ENCODE peak calls at places on chromosomes 1 and 21, in eight cellular contexts. One of them, this sample, is unnamed.
A peak's percentile ranks its signal among the peaks of the same experiment; 100 is the strongest.

GRCh38 chr1:24491577-24492360 is 10.9 kb upstream of the RCAN3 start:
- ATAC-seq in omental fat pad: no peak
- ATAC-seq in activated naive CD8-positive, alpha-beta T cell treated with anti-CD3 and anti-CD28 coated beads, Interleukin-2, amount 50 U/mL, for 24 hours: no peak
- ATAC-seq in naive thymus-derived CD8-positive, alpha-beta T cell: peak; percentile 69
- ATAC-seq in right cardiac atrium: no peak
- ATAC-seq in activated T-cell treated with anti-CD3 and anti-CD28 coated beads, Interleukin-2, amount 50 U/mL, for 4 hours: no peak
- ATAC-seq in lower lobe of right lung: no peak
- ATAC-seq in aorta: no peak
- ATAC-seq in this sample: no peak

GRCh38 chr1:177998696-177999631 is 29.1 kb upstream of the SEC16B start:
- ATAC-seq in omental fat pad: no peak
- ATAC-seq in activated naive CD8-positive, alpha-beta T cell treated with anti-CD3 and anti-CD28 coated beads, Interleukin-2, amount 50 U/mL, for 24 hours: no peak
- ATAC-seq in naive thymus-derived CD8-positive, alpha-beta T cell: no peak
- ATAC-seq in right cardiac atrium: peak; percentile 38
- ATAC-seq in activated T-cell treated with anti-CD3 and anti-CD28 coated beads, Interleukin-2, amount 50 U/mL, for 4 hours: no peak
- ATAC-seq in lower lobe of right lung: no peak
- ATAC-seq in aorta: no peak
- ATAC-seq in this sample: no peak

GRCh38 chr1:160651428-160652064 is 4.7 kb upstream of the SLAMF1 start:
- ATAC-seq in omental fat pad: no peak
- ATAC-seq in activated naive CD8-positive, alpha-beta T cell treated with anti-CD3 and anti-CD28 coated beads, Interleukin-2, amount 50 U/mL, for 24 hours: no peak
- ATAC-seq in naive thymus-derived CD8-positive, alpha-beta T cell: peak; percentile 7
- ATAC-seq in right cardiac atrium: peak; percentile 33
- ATAC-seq in activated T-cell treated with anti-CD3 and anti-CD28 coated beads, Interleukin-2, amount 50 U/mL, for 4 hours: no peak
- ATAC-seq in lower lobe of right lung: no peak
- ATAC-seq in aorta: no peak
- ATAC-seq in this sample: no peak

GRCh38 chr1:12528021-12528852 is 89.8 kb downstream of the DHRS3 start:
- ATAC-seq in omental fat pad: peak; percentile 17
- ATAC-seq in activated naive CD8-positive, alpha-beta T cell treated with anti-CD3 and anti-CD28 coated beads, Interleukin-2, amount 50 U/mL, for 24 hours: peak; percentile 10
- ATAC-seq in naive thymus-derived CD8-positive, alpha-beta T cell: no peak
- ATAC-seq in right cardiac atrium: peak; percentile 52
- ATAC-seq in activated T-cell treated with anti-CD3 and anti-CD28 coated beads, Interleukin-2, amount 50 U/mL, for 4 hours: no peak
- ATAC-seq in lower lobe of right lung: peak; percentile 82
- ATAC-seq in aorta: peak; percentile 47
- ATAC-seq in this sample: no peak

GRCh38 chr1:95278173-95278988 is 44.4 kb downstream of the RWDD3 start:
- ATAC-seq in omental fat pad: no peak
- ATAC-seq in activated naive CD8-positive, alpha-beta T cell treated with anti-CD3 and anti-CD28 coated beads, Interleukin-2, amount 50 U/mL, for 24 hours: no peak
- ATAC-seq in naive thymus-derived CD8-positive, alpha-beta T cell: no peak
- ATAC-seq in right cardiac atrium: no peak
- ATAC-seq in activated T-cell treated with anti-CD3 and anti-CD28 coated beads, Interleukin-2, amount 50 U/mL, for 4 hours: peak; percentile 14
- ATAC-seq in lower lobe of right lung: no peak
- ATAC-seq in aorta: no peak
- ATAC-seq in this sample: no peak

GRCh38 chr1:207309775-207310273 is 11.7 kb upstream of the CD55 start:
- ATAC-seq in omental fat pad: peak; percentile 96
- ATAC-seq in activated naive CD8-positive, alpha-beta T cell treated with anti-CD3 and anti-CD28 coated beads, Interleukin-2, amount 50 U/mL, for 24 hours: no peak
- ATAC-seq in naive thymus-derived CD8-positive, alpha-beta T cell: peak; percentile 22
- ATAC-seq in right cardiac atrium: peak; percentile 84
- ATAC-seq in activated T-cell treated with anti-CD3 and anti-CD28 coated beads, Interleukin-2, amount 50 U/mL, for 4 hours: no peak
- ATAC-seq in lower lobe of right lung: peak; percentile 64
- ATAC-seq in aorta: no peak
- ATAC-seq in this sample: no peak

GRCh38 chr1:111561328-111561727 is 57.9 kb upstream of the ADORA3 start:
- ATAC-seq in omental fat pad: no peak
- ATAC-seq in activated naive CD8-positive, alpha-beta T cell treated with anti-CD3 and anti-CD28 coated beads, Interleukin-2, amount 50 U/mL, for 24 hours: no peak
- ATAC-seq in naive thymus-derived CD8-positive, alpha-beta T cell: no peak
- ATAC-seq in right cardiac atrium: peak; percentile 44
- ATAC-seq in activated T-cell treated with anti-CD3 and anti-CD28 coated beads, Interleukin-2, amount 50 U/mL, for 4 hours: no peak
- ATAC-seq in lower lobe of right lung: no peak
- ATAC-seq in aorta: no peak
- ATAC-seq in this sample: no peak

GRCh38 chr1:117008675-117009074 is 7.1 kb downstream of the CD101 start:
- ATAC-seq in omental fat pad: no peak
- ATAC-seq in activated naive CD8-positive, alpha-beta T cell treated with anti-CD3 and anti-CD28 coated beads, Interleukin-2, amount 50 U/mL, for 24 hours: no peak
- ATAC-seq in naive thymus-derived CD8-positive, alpha-beta T cell: no peak
- ATAC-seq in right cardiac atrium: no peak
- ATAC-seq in activated T-cell treated with anti-CD3 and anti-CD28 coated beads, Interleukin-2, amount 50 U/mL, for 4 hours: no peak
- ATAC-seq in lower lobe of right lung: no peak
- ATAC-seq in aorta: no peak
- ATAC-seq in this sample: no peak

GRCh38 chr1:1426961-1427934 is 6.2 kb upstream of the ANKRD65 start:
- ATAC-seq in omental fat pad: no peak
- ATAC-seq in activated naive CD8-positive, alpha-beta T cell treated with anti-CD3 and anti-CD28 coated beads, Interleukin-2, amount 50 U/mL, for 24 hours: no peak
- ATAC-seq in naive thymus-derived CD8-positive, alpha-beta T cell: peak; percentile 41
- ATAC-seq in right cardiac atrium: no peak
- ATAC-seq in activated T-cell treated with anti-CD3 and anti-CD28 coated beads, Interleukin-2, amount 50 U/mL, for 4 hours: peak; percentile 27
- ATAC-seq in lower lobe of right lung: no peak
- ATAC-seq in aorta: peak; percentile 11
- ATAC-seq in this sample: peak; percentile 29

GRCh38 chr21:46184625-46185555 is 631 bp upstream of the SPATC1L start:
- ATAC-seq in omental fat pad: peak; percentile 81
- ATAC-seq in activated naive CD8-positive, alpha-beta T cell treated with anti-CD3 and anti-CD28 coated beads, Interleukin-2, amount 50 U/mL, for 24 hours: peak; percentile 74
- ATAC-seq in naive thymus-derived CD8-positive, alpha-beta T cell: peak; percentile 85
- ATAC-seq in right cardiac atrium: peak; percentile 73
- ATAC-seq in activated T-cell treated with anti-CD3 and anti-CD28 coated beads, Interleukin-2, amount 50 U/mL, for 4 hours: peak; percentile 81
- ATAC-seq in lower lobe of right lung: peak; percentile 78
- ATAC-seq in aorta: peak; percentile 69
- ATAC-seq in this sample: peak; percentile 75

GRCh38 chr1:155134322-155134721 is 1.3 kb upstream of the SLC50A1 start:
- ATAC-seq in omental fat pad: no peak
- ATAC-seq in activated naive CD8-positive, alpha-beta T cell treated with anti-CD3 and anti-CD28 coated beads, Interleukin-2, amount 50 U/mL, for 24 hours: no peak
- ATAC-seq in naive thymus-derived CD8-positive, alpha-beta T cell: no peak
- ATAC-seq in right cardiac atrium: no peak
- ATAC-seq in activated T-cell treated with anti-CD3 and anti-CD28 coated beads, Interleukin-2, amount 50 U/mL, for 4 hours: no peak
- ATAC-seq in lower lobe of right lung: no peak
- ATAC-seq in aorta: no peak
- ATAC-seq in this sample: no peak

GRCh38 chr1:72557446-72558049 is 275.2 kb upstream of the NEGR1 start:
- ATAC-seq in omental fat pad: no peak
- ATAC-seq in activated naive CD8-positive, alpha-beta T cell treated with anti-CD3 and anti-CD28 coated beads, Interleukin-2, amount 50 U/mL, for 24 hours: no peak
- ATAC-seq in naive thymus-derived CD8-positive, alpha-beta T cell: no peak
- ATAC-seq in right cardiac atrium: no peak
- ATAC-seq in activated T-cell treated with anti-CD3 and anti-CD28 coated beads, Interleukin-2, amount 50 U/mL, for 4 hours: no peak
- ATAC-seq in lower lobe of right lung: no peak
- ATAC-seq in aorta: no peak
- ATAC-seq in this sample: no peak

GRCh38 chr1:241186716-241187115 is 170.3 kb downstream of the RGS7 start:
- ATAC-seq in omental fat pad: no peak
- ATAC-seq in activated naive CD8-positive, alpha-beta T cell treated with anti-CD3 and anti-CD28 coated beads, Interleukin-2, amount 50 U/mL, for 24 hours: no peak
- ATAC-seq in naive thymus-derived CD8-positive, alpha-beta T cell: no peak
- ATAC-seq in right cardiac atrium: no peak
- ATAC-seq in activated T-cell treated with anti-CD3 and anti-CD28 coated beads, Interleukin-2, amount 50 U/mL, for 4 hours: no peak
- ATAC-seq in lower lobe of right lung: no peak
- ATAC-seq in aorta: no peak
- ATAC-seq in this sample: no peak

GRCh38 chr1:33335020-33335419 is 14.1 kb upstream of the A3GALT2 start:
- ATAC-seq in omental fat pad: no peak
- ATAC-seq in activated naive CD8-positive, alpha-beta T cell treated with anti-CD3 and anti-CD28 coated beads, Interleukin-2, amount 50 U/mL, for 24 hours: no peak
- ATAC-seq in naive thymus-derived CD8-positive, alpha-beta T cell: peak; percentile 42
- ATAC-seq in right cardiac atrium: no peak
- ATAC-seq in activated T-cell treated with anti-CD3 and anti-CD28 coated beads, Interleukin-2, amount 50 U/mL, for 4 hours: no peak
- ATAC-seq in lower lobe of right lung: peak; percentile 37
- ATAC-seq in aorta: no peak
- ATAC-seq in this sample: peak; percentile 26

GRCh38 chr1:183416850-183417690 is 1.1 kb downstream of the NMNAT2 start:
- ATAC-seq in omental fat pad: peak; percentile 82
- ATAC-seq in activated naive CD8-positive, alpha-beta T cell treated with anti-CD3 and anti-CD28 coated beads, Interleukin-2, amount 50 U/mL, for 24 hours: peak; percentile 66
- ATAC-seq in naive thymus-derived CD8-positive, alpha-beta T cell: peak; percentile 86
- ATAC-seq in right cardiac atrium: peak; percentile 95
- ATAC-seq in activated T-cell treated with anti-CD3 and anti-CD28 coated beads, Interleukin-2, amount 50 U/mL, for 4 hours: peak; percentile 71
- ATAC-seq in lower lobe of right lung: peak; percentile 93
- ATAC-seq in aorta: peak; percentile 88
- ATAC-seq in this sample: no peak

GRCh38 chr1:21028520-21029145 is 148.1 kb downstream of the EIF4G3 start:
- ATAC-seq in omental fat pad: no peak
- ATAC-seq in activated naive CD8-positive, alpha-beta T cell treated with anti-CD3 and anti-CD28 coated beads, Interleukin-2, amount 50 U/mL, for 24 hours: no peak
- ATAC-seq in naive thymus-derived CD8-positive, alpha-beta T cell: no peak
- ATAC-seq in right cardiac atrium: no peak
- ATAC-seq in activated T-cell treated with anti-CD3 and anti-CD28 coated beads, Interleukin-2, amount 50 U/mL, for 4 hours: no peak
- ATAC-seq in lower lobe of right lung: no peak
- ATAC-seq in aorta: no peak
- ATAC-seq in this sample: no peak

GRCh38 chr1:40625076-40625475 is 40.4 kb downstream of the RIMS3 start:
- ATAC-seq in omental fat pad: no peak
- ATAC-seq in activated naive CD8-positive, alpha-beta T cell treated with anti-CD3 and anti-CD28 coated beads, Interleukin-2, amount 50 U/mL, for 24 hours: no peak
- ATAC-seq in naive thymus-derived CD8-positive, alpha-beta T cell: peak; percentile 67
- ATAC-seq in right cardiac atrium: peak; percentile 56
- ATAC-seq in activated T-cell treated with anti-CD3 and anti-CD28 coated beads, Interleukin-2, amount 50 U/mL, for 4 hours: no peak
- ATAC-seq in lower lobe of right lung: peak; percentile 50
- ATAC-seq in aorta: no peak
- ATAC-seq in this sample: no peak

GRCh38 chr1:213399695-213400094 is 348.7 kb downstream of the RPS6KC1 start:
- ATAC-seq in omental fat pad: no peak
- ATAC-seq in activated naive CD8-positive, alpha-beta T cell treated with anti-CD3 and anti-CD28 coated beads, Interleukin-2, amount 50 U/mL, for 24 hours: no peak
- ATAC-seq in naive thymus-derived CD8-positive, alpha-beta T cell: no peak
- ATAC-seq in right cardiac atrium: peak; percentile 69
- ATAC-seq in activated T-cell treated with anti-CD3 and anti-CD28 coated beads, Interleukin-2, amount 50 U/mL, for 4 hours: no peak
- ATAC-seq in lower lobe of right lung: no peak
- ATAC-seq in aorta: no peak
- ATAC-seq in this sample: no peak

GRCh38 chr21:45158491-45159423 is 84.4 kb downstream of the ADARB1 start:
- ATAC-seq in omental fat pad: no peak
- ATAC-seq in activated naive CD8-positive, alpha-beta T cell treated with anti-CD3 and anti-CD28 coated beads, Interleukin-2, amount 50 U/mL, for 24 hours: no peak
- ATAC-seq in naive thymus-derived CD8-positive, alpha-beta T cell: no peak
- ATAC-seq in right cardiac atrium: no peak
- ATAC-seq in activated T-cell treated with anti-CD3 and anti-CD28 coated beads, Interleukin-2, amount 50 U/mL, for 4 hours: no peak
- ATAC-seq in lower lobe of right lung: no peak
- ATAC-seq in aorta: no peak
- ATAC-seq in this sample: no peak